ENCODE peak calls at places on chromosomes 12 and 14, in eight cellular contexts. U, F, V, D, C, W, X and P are unnamed samples.

GRCh38 chr12:47158792-47159191 is 79.0 kb upstream of the AMIGO2 start:
- DNase-seq in U (no peak), F (no peak), V (no peak), D (no peak), C (no peak), W (no peak), X (no peak), P (no peak)

GRCh38 chr12:126926023-126926600 is 1340.9 kb upstream of the TMEM132C start:
- DNase-seq in U (no peak), F (no peak), V (no peak), D (no peak), C (no peak), W (no peak), X (no peak), P (no peak)

GRCh38 chr14:106442857-106443256 is 916.5 kb downstream of the TMEM121 start:
- DNase-seq in U (no peak), F (no peak), V (no peak), D (no peak), C (no peak), W (no peak), X (no peak), P (no peak)

GRCh38 chr12:291153-291723 is 28.6 kb upstream of the SLC6A13 start:
- DNase-seq in U (no peak), F (no peak), V (no peak), D (no peak), C (no peak), W (no peak), X (no peak), P (no peak)

GRCh38 chr12:56261503-56262230 is 3.5 kb upstream of the ANKRD52 start:
- DNase-seq in U (no peak), F (no peak), V (no peak), D (no peak), C (no peak), W (no peak), X (no peak), P (no peak)

GRCh38 chr14:69443296-69443805 is 41.2 kb upstream of the PLEKHD1 start:
- DNase-seq in U (no peak), F (no peak), V (no peak), D (no peak), C (no peak), W (no peak), X (no peak), P (no peak)

GRCh38 chr12:2429032-2429431 is 365.7 kb upstream of the FKBP4 start:
- DNase-seq in U (no peak), F (no peak), V (no peak), D (no peak), C (peak), W (no peak), X (no peak), P (no peak)

GRCh38 chr12:630656-631632 is 32.3 kb downstream of the NINJ2 start:
- DNase-seq in U (peak), F (peak), V (no peak), D (peak), C (peak), W (peak), X (no peak), P (no peak)

GRCh38 chr12:13067322-13067721 is 23.1 kb downstream of the FAM234B start:
- DNase-seq in U (no peak), F (no peak), V (no peak), D (no peak), C (no peak), W (no peak), X (no peak), P (no peak)

GRCh38 chr14:102678394-102678793 is 85.9 kb downstream of the RCOR1 start:
- DNase-seq in U (no peak), F (no peak), V (no peak), D (no peak), C (no peak), W (no peak), X (no peak), P (no peak)

GRCh38 chr12:71252473-71252872 is 94.7 kb upstream of the TSPAN8 start:
- DNase-seq in U (no peak), F (no peak), V (no peak), D (no peak), C (no peak), W (no peak), X (no peak), P (no peak)

GRCh38 chr12:68611094-68611818 is 557 bp downstream of the RAP1B start:
- DNase-seq in U (peak), F (peak), V (peak), D (peak), C (peak), W (peak), X (peak), P (peak)

GRCh38 chr12:113422929-113423669 is 919 bp downstream of the SDSL start:
- DNase-seq in U (no peak), F (peak), V (no peak), D (no peak), C (no peak), W (no peak), X (no peak), P (no peak)

GRCh38 chr14:105527381-105528196 is 1.2 kb downstream of the TMEM121 start:
- DNase-seq in U (no peak), F (no peak), V (no peak), D (peak), C (no peak), W (no peak), X (no peak), P (peak)

GRCh38 chr14:54226103-54226502 is 170.7 kb upstream of the CDKN3 start:
- DNase-seq in U (no peak), F (no peak), V (no peak), D (no peak), C (no peak), W (no peak), X (no peak), P (no peak)

GRCh38 chr12:106245767-106246166 is 2.1 kb downstream of the CKAP4 start:
- DNase-seq in U (peak), F (peak), V (peak), D (peak), C (peak), W (no peak), X (no peak), P (peak)

GRCh38 chr12:8564656-8565055 is 24.0 kb upstream of the CLEC4E start:
- DNase-seq in U (no peak), F (no peak), V (no peak), D (no peak), C (no peak), W (no peak), X (no peak), P (no peak)

GRCh38 chr12:8560986-8561385 is 20.3 kb upstream of the CLEC4E start:
- DNase-seq in U (no peak), F (no peak), V (no peak), D (no peak), C (no peak), W (no peak), X (no peak), P (no peak)

GRCh38 chr12:8559676-8560075 is 19.0 kb upstream of the CLEC4E start:
- DNase-seq in U (no peak), F (no peak), V (no peak), D (no peak), C (no peak), W (no peak), X (no peak), P (no peak)

GRCh38 chr12:8563383-8563782 is 22.7 kb upstream of the CLEC4E start:
- DNase-seq in U (no peak), F (no peak), V (no peak), D (no peak), C (no peak), W (no peak), X (no peak), P (no peak)

DNA sequence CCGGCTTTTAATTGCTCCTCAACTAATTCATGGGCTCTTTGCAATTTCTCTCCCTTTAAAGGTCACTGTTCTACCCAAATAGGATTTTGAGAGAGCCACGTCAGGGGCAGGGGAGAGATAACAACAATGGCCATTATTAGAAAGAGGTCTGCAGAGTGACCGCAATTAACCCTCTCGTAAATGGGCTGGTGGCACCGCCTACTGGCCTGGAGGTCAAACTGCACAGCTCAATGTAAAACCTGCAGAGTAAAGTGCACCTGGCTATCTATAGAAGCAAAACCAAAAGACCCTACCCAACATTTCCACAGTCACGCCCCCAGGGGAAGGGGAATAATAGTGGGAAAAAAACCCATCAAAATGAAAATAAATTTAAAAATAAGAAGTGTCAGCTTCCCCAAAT is 21.6 kb upstream of the CLEC4E start:
- DNase-seq in U (no peak), F (no peak), V (no peak), D (no peak), C (no peak), W (no peak), X (no peak), P (no peak)
- TF ChIP-seq CTCF in U (no peak), F (no peak), V (no peak), D (no peak), C (no peak), W (no peak), X (no peak), P (no peak)

GRCh38 chr14:70809238-70810214 is at the start of gene MAP3K9:
- DNase-seq in U (peak), F (peak), V (peak), D (peak), C (peak), W (peak), X (no peak), P (no peak)
- H3K27ac ChIP-seq in U (peak), F (peak), V (peak), D (peak), C (no peak), W (peak), X (peak), P (no peak)

GRCh38 chr12:123150804-123151678 is at the start of gene PITPNM2:
- DNase-seq in U (peak), F (peak), V (peak), D (peak), C (peak), W (peak), X (no peak), P (no peak)

GRCh38 chr12:123150273-123150803 is 552 bp downstream of the PITPNM2 start:
- DNase-seq in U (peak), F (peak), V (peak), D (peak), C (peak), W (peak), X (no peak), P (no peak)

GRCh38 chr12:123148223-123148622 is 2.7 kb downstream of the PITPNM2 start:
- DNase-seq in U (no peak), F (no peak), V (no peak), D (no peak), C (no peak), W (no peak), X (no peak), P (no peak)

GRCh38 chr12:123149828-123150272 is 1.0 kb downstream of the PITPNM2 start:
- DNase-seq in U (no peak), F (no peak), V (no peak), D (no peak), C (no peak), W (no peak), X (no peak), P (no peak)

GRCh38 chr12:123149088-123149827 is 1.6 kb downstream of the PITPNM2 start:
- DNase-seq in U (no peak), F (no peak), V (no peak), D (no peak), C (no peak), W (no peak), X (no peak), P (no peak)
- H3K4me3 ChIP-seq in U (peak), F (peak), V (no peak), D (peak), C (peak), W (peak), X (peak), P (peak)

GRCh38 chr12:54299515-54300266 is 1.1 kb downstream of the NFE2 start:
- DNase-seq in U (no peak), F (no peak), V (no peak), D (no peak), C (no peak), W (no peak), X (no peak), P (no peak)

GRCh38 chr12:54301428-54302045 is 722 bp upstream of the NFE2 start:
- DNase-seq in U (no peak), F (no peak), V (no peak), D (no peak), C (peak), W (no peak), X (no peak), P (no peak)

GRCh38 chr12:54300267-54300731 is 516 bp downstream of the NFE2 start:
- DNase-seq in U (no peak), F (no peak), V (no peak), D (no peak), C (no peak), W (no peak), X (no peak), P (no peak)

GRCh38 chr12:54298904-54299303 is 1.9 kb downstream of the NFE2 start:
- DNase-seq in U (no peak), F (no peak), V (no peak), D (no peak), C (no peak), W (no peak), X (no peak), P (no peak)

DNA sequence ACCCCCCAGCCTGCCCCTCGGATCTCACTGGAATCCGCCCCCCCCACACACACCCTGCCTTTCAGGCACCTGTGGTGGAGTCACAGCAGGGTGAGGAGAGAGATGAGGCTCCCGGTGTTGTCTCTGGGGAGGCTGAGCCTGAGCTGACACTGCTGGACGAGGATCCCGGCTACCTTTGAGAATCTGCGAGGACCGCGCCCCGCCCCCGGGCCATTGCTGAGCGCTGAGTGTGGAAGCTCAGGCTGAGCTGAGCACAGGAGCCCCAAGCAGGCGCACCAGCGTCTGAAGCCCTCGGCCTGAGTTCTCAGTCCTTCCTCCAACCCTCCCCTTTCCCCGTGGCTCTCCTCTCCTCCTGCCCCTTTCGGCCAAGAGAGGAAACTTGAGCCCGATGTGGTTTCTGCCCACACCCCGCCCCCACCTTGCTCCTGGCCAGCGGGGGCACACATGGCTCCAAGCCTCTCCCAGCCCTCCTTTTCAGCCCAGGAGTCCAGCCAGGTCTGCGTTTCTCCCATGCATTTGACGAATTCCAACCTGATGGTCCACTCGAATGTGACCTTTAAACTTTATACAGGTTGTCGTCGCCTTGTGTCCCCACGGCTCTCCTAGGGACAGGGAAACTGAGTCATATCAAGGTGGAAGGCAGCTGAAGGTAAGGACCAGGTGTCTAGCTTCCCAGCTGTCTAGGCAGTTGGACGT is at the start of gene NFE2:
- DNase-seq in U (peak), F (peak), V (peak), D (peak), C (no peak), W (peak), X (no peak), P (no peak)
- TF ChIP-seq CTCF in U (no peak), F (no peak), V (no peak), D (no peak), C (no peak), W (no peak), X (no peak), P (no peak)

DNA sequence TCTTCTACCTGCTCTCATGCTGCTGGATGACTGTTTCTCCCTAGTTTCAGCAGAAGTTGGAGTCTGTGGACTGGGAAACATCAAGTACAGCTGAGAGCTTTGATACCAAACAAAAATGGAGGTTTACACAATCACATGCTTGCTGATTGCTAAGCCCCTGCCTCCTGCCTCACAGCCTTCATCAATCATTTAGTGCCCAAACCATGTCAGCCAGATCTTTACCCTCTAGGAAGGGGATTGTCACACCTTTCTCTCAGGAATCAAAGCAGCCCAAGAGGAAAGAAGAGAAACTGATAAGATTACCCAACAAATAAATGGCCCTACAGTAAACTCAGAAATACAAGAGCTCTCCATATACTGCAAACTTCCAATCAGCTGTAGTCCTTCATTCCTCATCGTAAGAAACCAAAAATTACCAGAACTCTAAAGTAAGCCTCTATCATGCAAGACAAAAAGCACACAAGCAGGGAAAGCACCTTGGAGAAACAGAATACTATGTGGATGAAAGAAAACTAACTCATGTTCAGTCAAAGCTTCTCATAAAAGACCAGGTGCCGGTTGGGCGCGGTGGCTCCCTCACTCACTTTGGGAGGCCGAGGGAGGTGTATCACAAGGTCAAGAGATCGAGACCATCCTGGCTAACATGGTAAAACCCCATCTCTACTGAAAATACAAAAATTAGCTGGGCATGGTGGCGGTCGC is 63.6 kb upstream of the RESF1 start:
- DNase-seq in U (no peak), F (no peak), V (no peak), D (no peak), C (no peak), W (no peak), X (no peak), P (no peak)
- H3K27ac ChIP-seq in U (peak), F (peak), V (no peak), D (peak), C (no peak), W (peak), X (peak), P (no peak)